ENCODE peak calls at places on chromosome 20, in four cellular contexts. One of them, this sample, is unnamed.

GRCh38 chr20:24731312-24731711 is 217.8 kb upstream of the CST7 start:
- DNase-seq in HepG2: no peak
- DNase-seq in HEK293T: no peak
- DNase-seq in K562: no peak
- DNase-seq in this sample: no peak

GRCh38 chr20:25053207-25054132 is 4.5 kb downstream of the ACSS1 start:
- DNase-seq in K562: no peak
- DNase-seq in HEK293T: no peak
- DNase-seq in HepG2: no peak
- DNase-seq in this sample: no peak

GRCh38 chr20:15033269-15033668 is 695.9 kb upstream of the FLRT3 start:
- DNase-seq in K562: no peak
- DNase-seq in HEK293T: no peak
- DNase-seq in HepG2: no peak
- DNase-seq in this sample: no peak

GRCh38 chr20:22691369-22692118 is 107.2 kb upstream of the FOXA2 start:
- DNase-seq in HepG2: peak
- DNase-seq in K562: peak
- DNase-seq in HEK293T: peak
- DNase-seq in this sample: peak

GRCh38 chr20:25372584-25373336 is 17.9 kb downstream of the ABHD12 start:
- DNase-seq in K562: no peak
- DNase-seq in HEK293T: no peak
- DNase-seq in HepG2: no peak
- DNase-seq in this sample: no peak

GRCh38 chr20:50189681-50190250 is 864 bp upstream of the CEBPB start:
- DNase-seq in K562: peak
- DNase-seq in HEK293T: no peak
- DNase-seq in HepG2: peak
- DNase-seq in this sample: peak

GRCh38 chr20:38083338-38084048 is 49.9 kb downstream of the RPRD1B start:
- DNase-seq in HepG2: no peak
- DNase-seq in K562: no peak
- DNase-seq in HEK293T: no peak
- DNase-seq in this sample: no peak

GRCh38 chr20:4740774-4741431 is 19.2 kb downstream of the PRND start:
- DNase-seq in HepG2: peak
- DNase-seq in K562: peak
- DNase-seq in HEK293T: peak
- DNase-seq in this sample: peak

GRCh38 chr20:408843-409696 is 971 bp downstream of the RBCK1 start:
- DNase-seq in K562: no peak
- DNase-seq in HepG2: no peak
- DNase-seq in HEK293T: no peak
- DNase-seq in this sample: no peak

GRCh38 chr20:5156670-5157448 is 30.1 kb downstream of the CDS2 start:
- DNase-seq in K562: no peak
- DNase-seq in HepG2: peak
- DNase-seq in HEK293T: no peak
- DNase-seq in this sample: no peak

GRCh38 chr20:34472246-34472925 is 43.8 kb upstream of the DYNLRB1 start:
- DNase-seq in HepG2: no peak
- DNase-seq in K562: peak
- DNase-seq in HEK293T: peak
- DNase-seq in this sample: no peak

GRCh38 chr20:45841407-45842129 is 8.0 kb downstream of the SNX21 start:
- DNase-seq in HepG2: no peak
- DNase-seq in K562: no peak
- DNase-seq in HEK293T: no peak
- DNase-seq in this sample: no peak

DNA sequence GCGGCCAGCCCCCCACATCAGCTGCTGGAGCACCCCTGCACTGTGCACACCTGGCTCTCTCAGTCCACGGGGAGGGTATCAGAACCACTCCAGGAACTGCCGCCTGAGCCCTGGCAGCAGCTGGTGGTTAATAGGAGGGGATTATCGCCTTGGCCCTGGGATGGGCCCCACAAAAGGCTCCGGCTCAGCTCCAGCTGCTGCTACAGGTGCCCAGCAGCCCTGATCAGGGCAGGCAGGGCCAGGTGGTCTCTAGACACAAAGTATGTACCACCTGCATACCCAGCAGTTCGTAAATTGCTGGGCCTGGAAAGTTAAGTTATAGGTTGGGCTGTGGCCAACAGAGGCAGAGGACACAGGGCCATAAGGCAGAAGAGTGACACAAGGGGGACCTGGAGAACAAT is 35.1 kb downstream of the RRBP1 start:
- DNase-seq in K562: no peak
- DNase-seq in HepG2: no peak
- DNase-seq in HEK293T: no peak
- DNase-seq in this sample: no peak
- TF ChIP-seq ELF4 in K562: no peak
- TF ChIP-seq ELF4 in HepG2: no peak
- TF ChIP-seq ELF4 in HEK293T: no peak
- TF ChIP-seq ELF4 in this sample: no peak

GRCh38 chr20:2331092-2331491 is 35.3 kb downstream of the TGM3 start:
- DNase-seq in HepG2: no peak
- DNase-seq in K562: no peak
- DNase-seq in HEK293T: no peak
- DNase-seq in this sample: no peak

GRCh38 chr20:2332711-2333110 is 36.9 kb downstream of the TGM3 start:
- DNase-seq in K562: no peak
- DNase-seq in HepG2: no peak
- DNase-seq in HEK293T: no peak
- DNase-seq in this sample: no peak

GRCh38 chr20:2330090-2330695 is 34.4 kb downstream of the TGM3 start:
- DNase-seq in K562: no peak
- DNase-seq in HepG2: no peak
- DNase-seq in HEK293T: no peak
- DNase-seq in this sample: no peak

GRCh38 chr20:2333821-2334220 is 38.0 kb downstream of the TGM3 start:
- DNase-seq in K562: no peak
- DNase-seq in HepG2: no peak
- DNase-seq in HEK293T: no peak
- DNase-seq in this sample: no peak

GRCh38 chr20:2331901-2332565 is 36.2 kb downstream of the TGM3 start:
- DNase-seq in HepG2: no peak
- DNase-seq in HEK293T: no peak
- DNase-seq in K562: no peak
- DNase-seq in this sample: no peak
- TF ChIP-seq ELF4 in HepG2: no peak
- TF ChIP-seq ELF4 in HEK293T: no peak
- TF ChIP-seq ELF4 in K562: no peak
- TF ChIP-seq ELF4 in this sample: no peak

GRCh38 chr20:13581451-13581850 is 57.3 kb downstream of the TASP1 start:
- DNase-seq in HepG2: no peak
- DNase-seq in K562: no peak
- DNase-seq in HEK293T: no peak
- DNase-seq in this sample: no peak
- TF ChIP-seq ELF4 in HepG2: no peak
- TF ChIP-seq ELF4 in K562: no peak
- TF ChIP-seq ELF4 in HEK293T: no peak
- TF ChIP-seq ELF4 in this sample: no peak

GRCh38 chr20:13212750-13213149 is 8.3 kb upstream of the ISM1 start:
- DNase-seq in K562: no peak
- DNase-seq in HepG2: no peak
- DNase-seq in HEK293T: no peak
- DNase-seq in this sample: no peak
- TF ChIP-seq ELF4 in K562: no peak
- TF ChIP-seq ELF4 in HepG2: no peak
- TF ChIP-seq ELF4 in HEK293T: no peak
- TF ChIP-seq ELF4 in this sample: no peak

DNA sequence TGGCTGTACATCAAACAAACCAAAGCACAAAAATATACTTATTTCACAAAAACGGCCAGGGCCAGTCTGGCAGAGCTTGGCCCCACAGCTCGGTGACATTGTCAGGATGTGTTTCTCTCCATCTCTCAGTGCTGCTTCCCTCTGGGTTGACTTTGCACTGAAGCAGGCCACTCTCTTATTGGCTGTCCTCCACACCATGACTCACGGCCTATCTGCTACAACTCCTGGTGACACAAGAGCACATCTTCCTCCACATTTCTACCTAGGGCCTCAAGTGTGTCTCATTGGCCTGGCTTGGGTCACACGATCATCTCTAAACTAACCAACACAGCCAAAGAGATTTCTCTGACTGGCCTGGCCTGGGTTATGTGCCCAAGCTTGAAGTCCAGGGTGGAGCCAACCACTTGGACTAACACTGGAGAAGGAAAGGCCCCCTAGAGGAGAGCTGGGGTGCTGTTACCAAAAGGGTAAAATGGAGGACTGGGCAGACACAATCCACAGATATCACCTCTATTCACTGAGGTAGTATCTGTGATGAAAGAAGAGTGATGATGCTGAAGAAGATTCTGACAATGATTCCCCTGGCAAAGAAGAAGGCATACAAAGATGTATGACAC is 159.8 kb upstream of the TSHZ2 start:
- DNase-seq in K562: peak
- DNase-seq in HEK293T: no peak
- DNase-seq in HepG2: no peak
- DNase-seq in this sample: peak
- TF ChIP-seq ELF4 in K562: no peak
- TF ChIP-seq ELF4 in HEK293T: no peak
- TF ChIP-seq ELF4 in HepG2: no peak
- TF ChIP-seq ELF4 in this sample: no peak

This sample was measured in WTC11.